ENCODE peak calls at places on chromosomes 5 and 9, in ten cellular contexts. One of them, this sample, is unnamed.

GRCh38 chr5:152113401-152113800 is 188.8 kb upstream of the GLRA1 start:
- DNase-seq in NCI-H187: no peak
- DNase-seq in NCI-H345: no peak
- DNase-seq in gastrocnemius medialis: no peak
- DNase-seq in kidney tubule cell: no peak
- DNase-seq in NCI-H146: no peak
- DNase-seq in SJSA1: no peak
- DNase-seq in glutamatergic neuron: no peak
- DNase-seq in IMR-90: no peak
- DNase-seq in left cardiac atrium: no peak
- DNase-seq in this sample: no peak

GRCh38 chr9:126471084-126471611 is 142.6 kb upstream of the LMX1B start:
- DNase-seq in NCI-H146: no peak
- DNase-seq in gastrocnemius medialis: peak; percentile 35
- DNase-seq in IMR-90: peak; percentile 52
- DNase-seq in NCI-H345: no peak
- DNase-seq in kidney tubule cell: peak; percentile 5
- DNase-seq in SJSA1: peak; percentile 9
- DNase-seq in left cardiac atrium: peak; percentile 60
- DNase-seq in glutamatergic neuron: no peak
- DNase-seq in NCI-H187: no peak
- DNase-seq in this sample: no peak

GRCh38 chr9:130918102-130918869 is 20.8 kb downstream of the FIBCD1 start:
- DNase-seq in NCI-H345: no peak
- DNase-seq in glutamatergic neuron: no peak
- DNase-seq in gastrocnemius medialis: no peak
- DNase-seq in NCI-H187: no peak
- DNase-seq in IMR-90: no peak
- DNase-seq in NCI-H146: no peak
- DNase-seq in left cardiac atrium: no peak
- DNase-seq in SJSA1: no peak
- DNase-seq in kidney tubule cell: no peak
- DNase-seq in this sample: no peak

GRCh38 chr9:136322756-136323330 is 4.5 kb upstream of the GPSM1 start:
- DNase-seq in gastrocnemius medialis: no peak
- DNase-seq in NCI-H187: no peak
- DNase-seq in IMR-90: no peak
- DNase-seq in NCI-H146: no peak
- DNase-seq in SJSA1: no peak
- DNase-seq in glutamatergic neuron: no peak
- DNase-seq in left cardiac atrium: no peak
- DNase-seq in NCI-H345: no peak
- DNase-seq in kidney tubule cell: no peak
- DNase-seq in this sample: no peak

GRCh38 chr9:136170291-136170901 is 34.5 kb downstream of the LHX3 start:
- DNase-seq in NCI-H345: no peak
- DNase-seq in NCI-H146: peak; percentile 85
- DNase-seq in IMR-90: no peak
- DNase-seq in NCI-H187: no peak
- DNase-seq in SJSA1: no peak
- DNase-seq in kidney tubule cell: peak; percentile 9
- DNase-seq in left cardiac atrium: no peak
- DNase-seq in gastrocnemius medialis: no peak
- DNase-seq in glutamatergic neuron: peak; percentile 77
- DNase-seq in this sample: peak; percentile 65

GRCh38 chr9:88085481-88085880 is 52.8 kb downstream of the SPATA31C2 start:
- DNase-seq in left cardiac atrium: no peak
- DNase-seq in NCI-H187: no peak
- DNase-seq in NCI-H146: no peak
- DNase-seq in glutamatergic neuron: no peak
- DNase-seq in IMR-90: no peak
- DNase-seq in NCI-H345: no peak
- DNase-seq in gastrocnemius medialis: no peak
- DNase-seq in kidney tubule cell: peak; percentile 17
- DNase-seq in SJSA1: no peak
- DNase-seq in this sample: no peak

GRCh38 chr5:127298623-127299022 is 8.0 kb downstream of the MEGF10 start:
- DNase-seq in IMR-90: no peak
- DNase-seq in left cardiac atrium: no peak
- DNase-seq in NCI-H345: no peak
- DNase-seq in NCI-H146: no peak
- DNase-seq in NCI-H187: no peak
- DNase-seq in glutamatergic neuron: no peak
- DNase-seq in kidney tubule cell: no peak
- DNase-seq in gastrocnemius medialis: no peak
- DNase-seq in SJSA1: no peak
- DNase-seq in this sample: peak; percentile 48

GRCh38 chr9:107639426-107639825 is 149.9 kb upstream of the KLF4 start:
- DNase-seq in glutamatergic neuron: no peak
- DNase-seq in NCI-H345: peak; percentile 7
- DNase-seq in NCI-H146: peak; percentile 52
- DNase-seq in gastrocnemius medialis: no peak
- DNase-seq in left cardiac atrium: no peak
- DNase-seq in kidney tubule cell: no peak
- DNase-seq in NCI-H187: no peak
- DNase-seq in SJSA1: no peak
- DNase-seq in IMR-90: no peak
- DNase-seq in this sample: no peak

GRCh38 chr9:112917027-112917986 is 26.6 kb upstream of the SLC46A2 start:
- DNase-seq in gastrocnemius medialis: no peak
- DNase-seq in NCI-H187: no peak
- DNase-seq in IMR-90: no peak
- DNase-seq in left cardiac atrium: no peak
- DNase-seq in glutamatergic neuron: no peak
- DNase-seq in NCI-H345: no peak
- DNase-seq in NCI-H146: no peak
- DNase-seq in SJSA1: no peak
- DNase-seq in kidney tubule cell: peak; percentile 45
- DNase-seq in this sample: no peak

GRCh38 chr9:127537792-127538191 is 74.3 kb upstream of the STXBP1 start:
- DNase-seq in NCI-H187: no peak
- DNase-seq in left cardiac atrium: no peak
- DNase-seq in NCI-H146: no peak
- DNase-seq in IMR-90: no peak
- DNase-seq in SJSA1: no peak
- DNase-seq in kidney tubule cell: no peak
- DNase-seq in NCI-H345: no peak
- DNase-seq in glutamatergic neuron: no peak
- DNase-seq in gastrocnemius medialis: no peak
- DNase-seq in this sample: no peak

GRCh38 chr9:100111235-100111634 is 12.2 kb downstream of the INVS start:
- DNase-seq in left cardiac atrium: peak; percentile 90
- DNase-seq in kidney tubule cell: peak; percentile 95
- DNase-seq in gastrocnemius medialis: peak; percentile 87
- DNase-seq in SJSA1: no peak
- DNase-seq in NCI-H187: no peak
- DNase-seq in glutamatergic neuron: no peak
- DNase-seq in NCI-H146: no peak
- DNase-seq in IMR-90: peak; percentile 98
- DNase-seq in NCI-H345: no peak
- DNase-seq in this sample: no peak

GRCh38 chr9:136714876-136715239 is 2.5 kb downstream of the DIPK1B start:
- DNase-seq in IMR-90: no peak
- DNase-seq in SJSA1: no peak
- DNase-seq in gastrocnemius medialis: no peak
- DNase-seq in NCI-H187: no peak
- DNase-seq in glutamatergic neuron: no peak
- DNase-seq in NCI-H345: no peak
- DNase-seq in left cardiac atrium: no peak
- DNase-seq in kidney tubule cell: no peak
- DNase-seq in NCI-H146: no peak
- DNase-seq in this sample: no peak

GRCh38 chr5:4226565-4226964 is 630.9 kb downstream of the IRX1 start:
- DNase-seq in gastrocnemius medialis: no peak
- DNase-seq in left cardiac atrium: no peak
- DNase-seq in SJSA1: no peak
- DNase-seq in NCI-H146: no peak
- DNase-seq in NCI-H187: no peak
- DNase-seq in glutamatergic neuron: no peak
- DNase-seq in kidney tubule cell: no peak
- DNase-seq in IMR-90: no peak
- DNase-seq in NCI-H345: no peak
- DNase-seq in this sample: no peak

GRCh38 chr9:13263511-13263910 is 16.0 kb downstream of the MPDZ start:
- DNase-seq in NCI-H146: no peak
- DNase-seq in IMR-90: no peak
- DNase-seq in left cardiac atrium: no peak
- DNase-seq in kidney tubule cell: no peak
- DNase-seq in glutamatergic neuron: no peak
- DNase-seq in SJSA1: no peak
- DNase-seq in NCI-H187: no peak
- DNase-seq in NCI-H345: no peak
- DNase-seq in gastrocnemius medialis: no peak
- DNase-seq in this sample: no peak

This sample was measured in retina.